ENCODE peak calls at places on chromosomes 12 and 14, in five cellular contexts. N is omental fat pad, W is fibroblast of lung, L is right lobe of liver, B is fibroblast of the aortic adventitia. P is an unnamed sample.
A peak's percentile ranks its signal among the peaks of the same experiment; 100 is the strongest.

GRCh38 chr12:27015730-27016076 is 1.5 kb upstream of the TM7SF3 start:
- DNase-seq in W (peak; percentile 73), B (peak; percentile 71), N (no peak), L (no peak), P (peak; percentile 69)

GRCh38 chr12:58253663-58254062 is 312.3 kb downstream of the ATP23 start:
- DNase-seq in B (no peak), N (no peak), L (no peak), W (no peak), P (no peak)

GRCh38 chr12:54007538-54008259 is 1.1 kb upstream of the HOXC8 start:
- DNase-seq in L (no peak), N (no peak), W (no peak), B (no peak), P (no peak)

GRCh38 chr12:62082448-62082847 is 177.8 kb upstream of the USP15 start:
- DNase-seq in N (no peak), W (no peak), B (no peak), L (no peak), P (no peak)

GRCh38 chr14:101077511-101078074 is 174.1 kb upstream of the RTL1 start:
- DNase-seq in N (no peak), L (no peak), B (no peak), W (no peak), P (peak; percentile 29)

GRCh38 chr14:92511472-92512247 is 1.9 kb upstream of the RIN3 start:
- DNase-seq in B (peak; percentile 92), N (no peak), W (peak; percentile 95), L (no peak), P (peak; percentile 92)

GRCh38 chr12:2641209-2641608 is 153.6 kb upstream of the FKBP4 start:
- DNase-seq in N (no peak), W (peak; percentile 19), L (peak; percentile 41), B (peak; percentile 31), P (peak; percentile 50)

GRCh38 chr12:57632369-57632897 is 568 bp downstream of the B4GALNT1 start:
- DNase-seq in L (no peak), W (no peak), B (peak; percentile 21), N (no peak), P (no peak)

GRCh38 chr12:54049164-54049563 is 4.5 kb upstream of the HOXC4 start:
- DNase-seq in W (no peak), L (no peak), N (no peak), B (no peak), P (no peak)

GRCh38 chr12:114911196-114911595 is 227.2 kb upstream of the TBX3 start:
- DNase-seq in L (no peak), N (no peak), B (no peak), W (no peak), P (no peak)

GRCh38 chr14:34364201-34364600 is 97.8 kb downstream of the SPTSSA start:
- DNase-seq in N (no peak), B (no peak), L (no peak), W (no peak), P (no peak)

GRCh38 chr12:119156401-119156800 is 22.3 kb upstream of the HSPB8 start:
- DNase-seq in N (no peak), W (no peak), B (no peak), L (no peak), P (no peak)
- TF ChIP-seq CTCF in N (no peak), W (no peak), B (peak; percentile 20), L (no peak), P (no peak)

DNA sequence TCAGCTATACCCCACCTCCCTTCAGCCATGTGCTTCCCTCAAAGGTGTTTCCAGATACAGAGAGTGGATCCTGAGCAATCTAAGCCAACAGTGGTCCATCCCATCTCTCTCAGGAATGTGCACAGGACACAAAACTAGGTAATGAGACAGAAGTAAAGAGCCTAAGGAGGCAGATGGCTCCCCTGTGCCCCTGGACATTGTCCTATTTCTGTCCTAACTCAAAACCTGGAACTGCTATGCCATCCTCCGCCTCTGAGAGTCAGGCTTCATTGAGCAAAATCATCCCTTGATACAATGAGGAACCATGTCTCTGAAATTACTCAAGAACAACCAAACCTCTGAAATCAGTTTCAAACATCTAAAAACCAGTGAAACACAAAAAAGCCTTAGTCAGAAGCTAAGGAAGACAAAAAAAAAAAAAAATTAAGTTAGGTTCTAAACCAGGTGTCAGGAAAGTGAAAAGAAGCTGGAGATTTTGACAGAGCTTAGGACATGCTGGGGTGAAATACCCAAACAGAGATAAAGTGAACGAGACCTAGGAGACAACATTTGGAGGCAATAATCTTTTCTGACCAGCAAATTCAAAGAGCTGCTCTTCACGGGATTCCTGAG is 200.3 kb upstream of the PLEKHG7 start:
- DNase-seq in W (peak; percentile 24), L (no peak), B (peak; percentile 11), N (no peak), P (peak; percentile 32)
- TF ChIP-seq CTCF in W (peak; percentile 29), L (peak; percentile 33), B (peak; percentile 22), N (no peak), P (peak; percentile 16)

GRCh38 chr12:52121848-52122838 is 42.6 kb downstream of the SMIM41 start:
- DNase-seq in W (peak; percentile 68), N (peak; percentile 52), L (peak; percentile 74), B (peak; percentile 52), P (peak; percentile 59)

GRCh38 chr12:52122904-52123303 is 43.4 kb downstream of the SMIM41 start:
- DNase-seq in N (no peak), L (no peak), B (no peak), W (no peak), P (no peak)

GRCh38 chr12:52125499-52125900 is 46.0 kb downstream of the SMIM41 start:
- DNase-seq in L (no peak), B (no peak), N (no peak), W (no peak), P (no peak)

GRCh38 chr12:52120951-52121847 is 41.7 kb downstream of the SMIM41 start:
- DNase-seq in N (no peak), W (no peak), L (no peak), B (no peak), P (no peak)

GRCh38 chr12:52119398-52120254 is 40.1 kb downstream of the SMIM41 start:
- DNase-seq in L (peak; percentile 69), N (no peak), W (no peak), B (peak; percentile 45), P (peak; percentile 23)
- TF ChIP-seq CTCF in L (peak; percentile 67), N (no peak), W (peak; percentile 45), B (peak; percentile 65), P (peak; percentile 61)

DNA sequence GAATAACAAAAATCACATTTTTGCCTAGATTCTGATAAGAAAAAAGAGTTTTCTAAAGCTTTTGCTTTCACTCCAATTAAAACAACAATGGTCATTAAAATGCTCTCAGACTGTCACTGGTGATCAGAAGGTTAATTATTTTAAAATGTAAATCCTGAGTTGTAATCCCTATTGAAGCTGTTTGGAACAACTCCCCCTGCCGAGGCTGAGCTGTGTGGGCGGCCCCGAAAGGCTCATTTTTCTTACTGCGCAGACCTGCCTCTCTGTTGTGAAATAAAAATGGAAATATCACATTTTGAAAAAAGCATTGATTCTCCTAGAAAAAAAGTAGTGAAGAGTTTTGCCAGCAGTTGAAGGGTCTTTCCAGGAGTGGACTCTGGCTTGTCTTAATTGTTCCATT is 174.8 kb upstream of the CDKN3 start:
- DNase-seq in L (no peak), W (no peak), N (no peak), B (no peak), P (no peak)
- TF ChIP-seq CTCF in L (no peak), W (no peak), N (no peak), B (no peak), P (no peak)

GRCh38 chr12:89461649-89462612 is 62.7 kb downstream of the GALNT4 start:
- DNase-seq in N (no peak), B (peak; percentile 86), W (peak; percentile 88), L (no peak), P (peak; percentile 89)
- TF ChIP-seq CTCF in N (no peak), B (peak; percentile 37), W (peak; percentile 34), L (peak; percentile 59), P (peak; percentile 31)

DNA sequence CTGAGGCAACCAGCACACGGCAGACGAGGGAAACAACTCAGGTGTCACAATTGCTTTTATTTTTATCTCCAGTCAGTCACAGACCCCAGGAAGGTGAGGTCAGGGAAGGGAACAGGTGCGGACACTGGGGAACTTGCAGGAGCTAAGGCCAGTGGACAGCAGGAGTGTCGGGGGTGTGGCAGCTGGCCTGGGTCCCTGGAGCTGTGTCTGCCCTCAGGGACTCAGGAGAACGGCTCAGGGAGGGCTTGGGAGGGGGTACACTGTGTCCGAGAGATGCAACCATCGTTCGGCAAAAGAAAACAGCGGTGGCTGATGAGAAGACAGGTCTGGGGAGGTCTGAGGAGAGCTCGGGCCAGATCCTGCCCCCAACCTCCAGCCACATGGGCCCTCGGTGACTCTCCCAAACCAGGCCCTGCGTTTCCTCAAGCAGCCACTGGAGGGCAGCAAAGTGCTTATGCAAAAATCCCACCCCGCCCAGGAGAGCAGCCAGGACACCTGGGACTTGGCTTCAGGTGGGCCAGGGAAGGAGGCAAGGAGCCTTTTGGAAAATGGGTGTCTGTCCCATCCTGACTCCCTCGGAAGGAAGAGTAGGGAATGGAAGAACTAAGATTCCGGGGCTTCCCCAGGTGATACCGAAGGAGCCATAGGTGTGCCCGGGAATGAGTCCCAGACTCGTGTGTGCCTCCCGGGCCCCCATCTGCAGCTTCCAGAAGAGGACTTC is 24.1 kb upstream of the BCDIN3D start:
- DNase-seq in L (peak; percentile 70), N (peak; percentile 77), B (peak; percentile 60), W (peak; percentile 51), P (peak; percentile 67)
- TF ChIP-seq CTCF in L (peak; percentile 97), N (no peak), B (peak; percentile 98), W (peak; percentile 95), P (peak; percentile 99)

GRCh38 chr12:116276433-116277216 is 868 bp downstream of the MED13L start:
- DNase-seq in N (peak; percentile 33), B (peak; percentile 74), W (peak; percentile 73), L (peak; percentile 81), P (peak; percentile 75)

GRCh38 chr12:116278667-116279066 is 1.2 kb upstream of the MED13L start:
- DNase-seq in W (no peak), L (no peak), N (no peak), B (no peak), P (no peak)

GRCh38 chr12:116274552-116275375 is 2.7 kb downstream of the MED13L start:
- DNase-seq in N (no peak), L (no peak), W (no peak), B (no peak), P (no peak)

GRCh38 chr12:116278259-116278595 is 734 bp upstream of the MED13L start:
- DNase-seq in B (no peak), L (no peak), N (no peak), W (no peak), P (no peak)

DNA sequence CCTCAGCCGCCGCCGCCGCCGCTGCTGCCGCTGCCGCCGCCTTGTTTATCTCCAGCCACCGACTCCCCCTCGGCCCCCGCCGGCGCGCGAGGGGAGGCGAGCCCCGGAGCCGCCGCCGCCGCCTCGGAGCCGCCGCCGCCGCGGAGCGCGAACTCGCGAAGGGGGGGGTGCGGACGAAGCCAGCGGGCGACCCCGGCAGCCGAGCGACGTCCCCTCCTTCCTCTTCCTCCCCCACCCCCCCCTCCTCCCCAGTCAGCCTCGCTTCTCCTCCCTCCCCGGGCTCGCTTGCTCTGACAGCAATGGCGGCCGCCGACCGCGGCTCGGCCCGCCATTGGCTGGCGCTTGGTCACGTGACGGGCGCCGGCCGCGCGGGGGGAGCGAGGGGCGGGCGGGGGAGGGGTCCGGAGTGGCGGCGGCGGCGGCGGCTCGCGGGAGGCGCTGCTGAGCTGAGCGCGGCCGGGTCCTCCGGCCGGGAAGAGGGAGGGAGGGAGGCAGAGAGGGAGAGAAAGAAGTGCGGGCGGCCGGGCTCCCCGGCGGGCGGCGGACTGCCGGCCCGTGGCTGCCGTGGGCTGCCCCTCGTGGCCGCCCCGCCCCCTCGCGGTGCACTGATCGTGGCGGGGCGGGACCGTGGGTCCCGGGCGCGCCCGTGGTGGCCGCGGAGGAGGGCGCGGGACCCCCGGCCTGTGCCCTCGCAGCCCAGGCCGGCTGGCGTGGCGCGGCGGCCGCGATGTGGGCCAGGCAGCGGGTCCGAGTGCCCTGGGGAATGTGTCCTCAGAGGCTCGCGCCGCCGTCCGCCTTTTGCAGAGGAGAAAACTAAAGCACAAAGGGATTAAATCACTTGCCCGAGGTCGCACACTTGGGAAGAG is at the start of gene MED13L:
- DNase-seq in N (peak; percentile 49), L (peak; percentile 92), W (peak; percentile 84), B (peak; percentile 77), P (peak; percentile 83)
- TF ChIP-seq CTCF in N (no peak), L (peak; percentile 27), W (peak; percentile 2), B (peak; percentile 35), P (peak; percentile 7)